ENCODE peak calls at places on chromosome 6, in nine cellular contexts. S is amniotic epithelial cell, T is NCI-H1092 treated with DMSO at 0.1 percent for 48 hours, P is mucosa of gallbladder, U is ACHN, G is EL, A is left ventricle myocardium superior, I is GM12865, R is globus pallidus. M is an unnamed sample.

GRCh38 chr6:85460951-85461805 is 11.3 kb downstream of the NT5E start:
- DNase-seq in S (peak), T (no peak), P (no peak), U (no peak), G (peak), A (no peak), I (peak), R (no peak), M (no peak)

GRCh38 chr6:168377856-168378832 is 58.6 kb upstream of the DACT2 start:
- DNase-seq in S (no peak), T (peak), P (no peak), U (no peak), G (no peak), A (peak), I (no peak), R (no peak), M (no peak)

GRCh38 chr6:10521104-10521808 is at the start of gene GCNT2:
- DNase-seq in S (peak), T (no peak), P (no peak), U (peak), G (peak), A (no peak), I (peak), R (no peak), M (peak)

GRCh38 chr6:88763160-88763559 is 200.3 kb downstream of the RNGTT start:
- DNase-seq in S (peak), T (no peak), P (no peak), U (no peak), G (peak), A (no peak), I (no peak), R (no peak), M (no peak)

GRCh38 chr6:79127660-79128059 is 49.6 kb upstream of the PHIP start:
- DNase-seq in S (no peak), T (no peak), P (no peak), U (peak), G (no peak), A (no peak), I (no peak), R (no peak), M (no peak)

GRCh38 chr6:148973809-148974208 is 227.0 kb downstream of the UST start:
- DNase-seq in S (peak), T (peak), P (no peak), U (peak), G (peak), A (no peak), I (no peak), R (peak), M (peak)

GRCh38 chr6:92777146-92777740 is 642.1 kb downstream of the EPHA7 start:
- DNase-seq in S (peak), T (peak), P (no peak), U (peak), G (no peak), A (no peak), I (peak), R (peak), M (peak)

GRCh38 chr6:77368660-77369313 is 94.5 kb downstream of the HTR1B start:
- DNase-seq in S (peak), T (no peak), P (no peak), U (no peak), G (peak), A (peak), I (no peak), R (no peak), M (no peak)

GRCh38 chr6:30136570-30137286 is 788 bp downstream of the TRIM40 start:
- DNase-seq in S (no peak), T (no peak), P (no peak), U (no peak), G (no peak), A (no peak), I (peak), R (no peak), M (no peak)

GRCh38 chr6:168634928-168635327 is 193.9 kb downstream of the SMOC2 start:
- DNase-seq in S (no peak), T (no peak), P (no peak), U (no peak), G (no peak), A (no peak), I (no peak), R (no peak), M (no peak)

GRCh38 chr6:33761922-33762629 is 15.4 kb upstream of the IP6K3 start:
- DNase-seq in S (peak), T (peak), P (peak), U (peak), G (peak), A (peak), I (peak), R (peak), M (no peak)

GRCh38 chr6:124882580-124883393 is 79.5 kb upstream of the RNF217 start:
- DNase-seq in S (peak), T (no peak), P (no peak), U (peak), G (peak), A (no peak), I (no peak), R (no peak), M (peak)

GRCh38 chr6:16302721-16303552 is 64.5 kb downstream of the GMPR start:
- DNase-seq in S (no peak), T (no peak), P (no peak), U (no peak), G (no peak), A (no peak), I (no peak), R (no peak), M (no peak)

GRCh38 chr6:42745083-42745637 is 743 bp downstream of the TBCC start:
- DNase-seq in S (no peak), T (peak), P (no peak), U (peak), G (peak), A (no peak), I (peak), R (peak), M (no peak)

GRCh38 chr6:6811151-6812002 is 222.9 kb downstream of the LY86 start:
- DNase-seq in S (peak), T (peak), P (peak), U (peak), G (peak), A (no peak), I (peak), R (no peak), M (peak)

GRCh38 chr6:89063881-89064280 is 16.7 kb upstream of the PNRC1 start:
- DNase-seq in S (no peak), T (no peak), P (no peak), U (no peak), G (no peak), A (no peak), I (no peak), R (no peak), M (no peak)

GRCh38 chr6:41427642-41428401 is 92.4 kb downstream of the NCR2 start:
- DNase-seq in S (no peak), T (peak), P (peak), U (peak), G (peak), A (peak), I (no peak), R (peak), M (no peak)

GRCh38 chr6:26216886-26217713 is 129.9 kb downstream of the HFE start:
- DNase-seq in S (peak), T (peak), P (peak), U (peak), G (no peak), A (peak), I (peak), R (no peak), M (no peak)

GRCh38 chr6:36933102-36933501 is 21.4 kb upstream of the PI16 start:
- DNase-seq in S (peak), T (no peak), P (no peak), U (no peak), G (peak), A (no peak), I (no peak), R (no peak), M (peak)

GRCh38 chr6:43972915-43973304 is 154.3 kb downstream of the MRPL14 start:
- DNase-seq in S (peak), T (peak), P (peak), U (no peak), G (peak), A (peak), I (no peak), R (peak), M (no peak)

GRCh38 chr6:104789770-104790190 is 69.9 kb downstream of the HACE1 start:
- DNase-seq in S (peak), T (no peak), P (no peak), U (peak), G (peak), A (no peak), I (peak), R (no peak), M (peak)

GRCh38 chr6:3568396-3569082 is 111.7 kb upstream of the SLC22A23 start:
- DNase-seq in S (peak), T (no peak), P (no peak), U (no peak), G (no peak), A (no peak), I (no peak), R (no peak), M (no peak)

GRCh38 chr6:39426057-39426592 is 103.6 kb upstream of the KCNK16 start:
- DNase-seq in S (no peak), T (no peak), P (peak), U (no peak), G (peak), A (no peak), I (no peak), R (peak), M (peak)

GRCh38 chr6:95133578-95133977 is 443.8 kb upstream of the MANEA start:
- DNase-seq in S (peak), T (peak), P (no peak), U (peak), G (no peak), A (no peak), I (peak), R (no peak), M (no peak)

GRCh38 chr6:50271266-50271665 is 221.5 kb upstream of the DEFB112 start:
- DNase-seq in S (no peak), T (no peak), P (no peak), U (no peak), G (no peak), A (no peak), I (no peak), R (no peak), M (no peak)

GRCh38 chr6:111423960-111424846 is 58.8 kb downstream of the REV3L start:
- DNase-seq in S (peak), T (peak), P (no peak), U (peak), G (peak), A (no peak), I (no peak), R (peak), M (no peak)

GRCh38 chr6:5968817-5969726 is 37.7 kb downstream of the NRN1 start:
- DNase-seq in S (no peak), T (no peak), P (peak), U (peak), G (peak), A (peak), I (no peak), R (no peak), M (no peak)

GRCh38 chr6:32580593-32580992 is 9.1 kb downstream of the HLA-DRB1 start:
- DNase-seq in S (no peak), T (no peak), P (no peak), U (no peak), G (no peak), A (no peak), I (no peak), R (no peak), M (no peak)

GRCh38 chr6:91117550-91117949 is 530.7 kb upstream of the MAP3K7 start:
- DNase-seq in S (no peak), T (no peak), P (no peak), U (no peak), G (no peak), A (no peak), I (no peak), R (no peak), M (no peak)

GRCh38 chr6:115783402-115784061 is 277.2 kb downstream of the FRK start:
- DNase-seq in S (no peak), T (no peak), P (peak), U (no peak), G (peak), A (no peak), I (no peak), R (no peak), M (no peak)

GRCh38 chr6:24125980-24126379 is at the start of gene NRSN1:
- DNase-seq in S (no peak), T (peak), P (peak), U (peak), G (no peak), A (no peak), I (no peak), R (peak), M (no peak)

GRCh38 chr6:78570044-78570443 is 297.3 kb upstream of the IRAK1BP1 start:
- DNase-seq in S (no peak), T (no peak), P (no peak), U (no peak), G (no peak), A (no peak), I (no peak), R (no peak), M (no peak)

GRCh38 chr6:141848029-141848890 is 284.5 kb upstream of the GJE1 start:
- DNase-seq in S (peak), T (no peak), P (no peak), U (no peak), G (peak), A (no peak), I (no peak), R (no peak), M (no peak)

GRCh38 chr6:133017581-133017980 is 203.2 kb downstream of the RPS12 start:
- DNase-seq in S (peak), T (no peak), P (no peak), U (no peak), G (no peak), A (no peak), I (no peak), R (no peak), M (no peak)

GRCh38 chr6:168067081-168067480 is 11.9 kb downstream of the FRMD1 start:
- DNase-seq in S (no peak), T (no peak), P (no peak), U (no peak), G (no peak), A (no peak), I (no peak), R (no peak), M (no peak)

GRCh38 chr6:165184192-165184979 is 125.0 kb downstream of the C6orf118 start:
- DNase-seq in S (no peak), T (no peak), P (no peak), U (no peak), G (no peak), A (peak), I (no peak), R (peak), M (no peak)

GRCh38 chr6:166346449-166346848 is 4.1 kb upstream of the SFT2D1 start:
- DNase-seq in S (no peak), T (no peak), P (no peak), U (no peak), G (no peak), A (no peak), I (no peak), R (no peak), M (no peak)

GRCh38 chr6:32462609-32463008 is 22.9 kb downstream of the HLA-DRA start:
- DNase-seq in S (no peak), T (no peak), P (no peak), U (no peak), G (no peak), A (no peak), I (peak), R (no peak), M (no peak)

M was measured in kidney glomerular epithelial cell.